ENCODE peak calls at places on chromosome 17, in four cellular contexts. One of them, this sample, is unnamed.

GRCh38 chr17:57480438-57481196 is 224.3 kb downstream of the MSI2 start:
- DNase-seq in neural progenitor cell: no peak
- DNase-seq in body of pancreas: no peak
- DNase-seq in cardiac muscle cell: peak
- DNase-seq in this sample: no peak

GRCh38 chr17:73733527-73733926 is 89.3 kb upstream of the SDK2 start:
- DNase-seq in cardiac muscle cell: no peak
- DNase-seq in body of pancreas: no peak
- DNase-seq in neural progenitor cell: no peak
- DNase-seq in this sample: no peak

GRCh38 chr17:4433515-4434031 is at the start of gene SPNS3:
- DNase-seq in neural progenitor cell: no peak
- DNase-seq in body of pancreas: no peak
- DNase-seq in cardiac muscle cell: no peak
- DNase-seq in this sample: no peak

GRCh38 chr17:8803531-8804416 is 4.6 kb upstream of the MFSD6L start:
- DNase-seq in body of pancreas: no peak
- DNase-seq in neural progenitor cell: no peak
- DNase-seq in cardiac muscle cell: no peak
- DNase-seq in this sample: no peak

GRCh38 chr17:42865638-42866094 is 14.7 kb downstream of the AOC3 start:
- DNase-seq in neural progenitor cell: no peak
- DNase-seq in body of pancreas: no peak
- DNase-seq in cardiac muscle cell: no peak
- DNase-seq in this sample: no peak

GRCh38 chr17:67067571-67068517 is 23.5 kb downstream of the CACNG1 start:
- DNase-seq in neural progenitor cell: no peak
- DNase-seq in cardiac muscle cell: no peak
- DNase-seq in body of pancreas: no peak
- DNase-seq in this sample: no peak

GRCh38 chr17:31830971-31831755 is 27.9 kb downstream of the COPRS start:
- DNase-seq in cardiac muscle cell: peak
- DNase-seq in neural progenitor cell: no peak
- DNase-seq in body of pancreas: no peak
- DNase-seq in this sample: no peak

GRCh38 chr17:56112086-56112485 is 41.2 kb upstream of the ANKFN1 start:
- DNase-seq in neural progenitor cell: no peak
- DNase-seq in cardiac muscle cell: no peak
- DNase-seq in body of pancreas: no peak
- DNase-seq in this sample: no peak

GRCh38 chr17:78343099-78343432 is 16.8 kb downstream of the SOCS3 start:
- DNase-seq in cardiac muscle cell: peak
- DNase-seq in neural progenitor cell: no peak
- DNase-seq in body of pancreas: peak
- DNase-seq in this sample: no peak

GRCh38 chr17:45029758-45030423 is 21.5 kb downstream of the DCAKD start:
- DNase-seq in cardiac muscle cell: no peak
- DNase-seq in neural progenitor cell: no peak
- DNase-seq in body of pancreas: no peak
- DNase-seq in this sample: no peak

GRCh38 chr17:61405686-61406542 is 6.3 kb downstream of the TBX2 start:
- DNase-seq in body of pancreas: peak
- DNase-seq in cardiac muscle cell: no peak
- DNase-seq in neural progenitor cell: no peak
- DNase-seq in this sample: no peak

GRCh38 chr17:12648498-12648897 is 17.2 kb upstream of the MYOCD start:
- DNase-seq in neural progenitor cell: no peak
- DNase-seq in cardiac muscle cell: no peak
- DNase-seq in body of pancreas: no peak
- DNase-seq in this sample: no peak

GRCh38 chr17:18004345-18004744 is 31.7 kb downstream of the DRC3 start:
- DNase-seq in body of pancreas: no peak
- DNase-seq in cardiac muscle cell: no peak
- DNase-seq in neural progenitor cell: no peak
- DNase-seq in this sample: no peak

GRCh38 chr17:72370819-72371218 is 250.0 kb downstream of the SOX9 start:
- DNase-seq in body of pancreas: no peak
- DNase-seq in neural progenitor cell: no peak
- DNase-seq in cardiac muscle cell: peak
- DNase-seq in this sample: peak

GRCh38 chr17:4972322-4972721 is 4.7 kb upstream of the SPAG7 start:
- DNase-seq in cardiac muscle cell: no peak
- DNase-seq in neural progenitor cell: no peak
- DNase-seq in body of pancreas: no peak
- DNase-seq in this sample: no peak

GRCh38 chr17:80511222-80512180 is 33.1 kb upstream of the RPTOR start:
- DNase-seq in neural progenitor cell: peak
- DNase-seq in cardiac muscle cell: no peak
- DNase-seq in body of pancreas: no peak
- DNase-seq in this sample: no peak

GRCh38 chr17:69437475-69437874 is 23.0 kb downstream of the MAP2K6 start:
- DNase-seq in body of pancreas: no peak
- DNase-seq in cardiac muscle cell: no peak
- DNase-seq in neural progenitor cell: no peak
- DNase-seq in this sample: no peak

GRCh38 chr17:28643979-28644781 is 778 bp downstream of the BLTP2 start:
- DNase-seq in neural progenitor cell: peak
- DNase-seq in body of pancreas: peak
- DNase-seq in cardiac muscle cell: peak
- DNase-seq in this sample: no peak

GRCh38 chr17:28646039-28646754 is 1.2 kb upstream of the BLTP2 start:
- DNase-seq in body of pancreas: peak
- DNase-seq in neural progenitor cell: no peak
- DNase-seq in cardiac muscle cell: no peak
- DNase-seq in this sample: no peak

GRCh38 chr17:28644782-28645575 is at the start of gene BLTP2:
- DNase-seq in neural progenitor cell: peak
- DNase-seq in cardiac muscle cell: peak
- DNase-seq in body of pancreas: peak
- DNase-seq in this sample: peak

GRCh38 chr17:28645576-28645939 is 600 bp upstream of the BLTP2 start:
- DNase-seq in neural progenitor cell: no peak
- DNase-seq in cardiac muscle cell: no peak
- DNase-seq in body of pancreas: no peak
- DNase-seq in this sample: no peak

GRCh38 chr17:28641579-28641978 is 3.4 kb downstream of the BLTP2 start:
- DNase-seq in cardiac muscle cell: no peak
- DNase-seq in neural progenitor cell: no peak
- DNase-seq in body of pancreas: no peak
- DNase-seq in this sample: no peak
- H3K4me3 ChIP-seq in cardiac muscle cell: no peak
- H3K4me3 ChIP-seq in neural progenitor cell: no peak
- H3K4me3 ChIP-seq in body of pancreas: no peak
- H3K4me3 ChIP-seq in this sample: no peak

DNA sequence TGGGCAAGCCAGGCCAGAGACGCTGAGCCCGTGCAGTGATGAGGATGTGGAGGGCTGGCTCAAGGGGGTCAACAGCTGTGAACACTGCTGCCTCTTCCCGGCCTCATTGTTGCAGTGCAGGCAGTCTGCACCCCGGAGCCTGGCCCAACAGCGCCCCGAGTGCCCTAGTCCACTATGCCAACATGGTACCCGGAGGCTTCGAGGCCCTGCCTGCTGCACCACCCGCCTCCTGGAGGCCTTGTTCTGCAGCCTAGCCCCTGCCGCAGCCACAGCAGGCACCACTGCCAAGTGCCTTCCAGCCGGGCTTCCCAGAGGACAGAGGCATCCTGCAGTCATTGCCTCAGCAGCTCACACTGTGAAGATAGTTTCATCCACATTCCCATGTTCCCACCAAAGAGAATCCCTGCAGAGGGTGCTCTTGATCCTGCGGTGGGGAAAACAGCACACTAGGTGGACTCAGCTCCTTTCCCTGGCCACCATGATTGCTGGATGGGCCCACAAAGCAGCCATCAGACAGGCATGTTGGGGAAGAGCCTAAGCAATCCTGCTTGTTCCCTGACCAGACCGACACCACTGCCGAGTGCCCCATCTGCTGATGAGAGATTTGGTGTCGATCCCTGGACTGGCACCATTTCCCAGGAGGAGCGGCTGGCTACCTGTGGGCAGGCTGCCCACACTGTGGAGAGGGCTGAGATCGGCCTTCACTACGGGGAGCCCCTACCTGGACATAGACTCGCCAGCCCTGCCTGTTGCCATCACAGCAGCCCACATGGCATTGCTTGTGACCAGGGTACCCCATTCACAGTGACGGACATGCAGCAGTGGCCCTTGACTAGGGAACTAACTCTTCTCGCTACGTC is 44.9 kb downstream of the USP22 start:
- DNase-seq in neural progenitor cell: no peak
- DNase-seq in body of pancreas: peak
- DNase-seq in cardiac muscle cell: no peak
- DNase-seq in this sample: no peak
- TF ChIP-seq CTCF in neural progenitor cell: no peak
- TF ChIP-seq CTCF in body of pancreas: no peak
- TF ChIP-seq CTCF in cardiac muscle cell: no peak
- TF ChIP-seq CTCF in this sample: no peak

GRCh38 chr17:64685705-64686104 is 23.6 kb upstream of the SMURF2 start:
- DNase-seq in body of pancreas: no peak
- DNase-seq in cardiac muscle cell: no peak
- DNase-seq in neural progenitor cell: no peak
- DNase-seq in this sample: no peak

GRCh38 chr17:64676763-64677162 is 14.7 kb upstream of the SMURF2 start:
- DNase-seq in neural progenitor cell: no peak
- DNase-seq in body of pancreas: no peak
- DNase-seq in cardiac muscle cell: no peak
- DNase-seq in this sample: no peak

GRCh38 chr17:64683791-64684190 is 21.7 kb upstream of the SMURF2 start:
- DNase-seq in body of pancreas: no peak
- DNase-seq in cardiac muscle cell: no peak
- DNase-seq in neural progenitor cell: no peak
- DNase-seq in this sample: no peak

GRCh38 chr17:64682261-64683181 is 20.4 kb upstream of the SMURF2 start:
- DNase-seq in cardiac muscle cell: no peak
- DNase-seq in neural progenitor cell: no peak
- DNase-seq in body of pancreas: no peak
- DNase-seq in this sample: peak

GRCh38 chr17:64679710-64680216 is 17.7 kb upstream of the SMURF2 start:
- DNase-seq in neural progenitor cell: no peak
- DNase-seq in body of pancreas: no peak
- DNase-seq in cardiac muscle cell: peak
- DNase-seq in this sample: peak
- H3K27ac ChIP-seq in neural progenitor cell: no peak
- H3K27ac ChIP-seq in body of pancreas: no peak
- H3K27ac ChIP-seq in cardiac muscle cell: no peak
- H3K27ac ChIP-seq in this sample: peak

GRCh38 chr17:82024859-82025258 is 1.8 kb downstream of the LRRC45 start:
- DNase-seq in body of pancreas: no peak
- DNase-seq in neural progenitor cell: no peak
- DNase-seq in cardiac muscle cell: no peak
- DNase-seq in this sample: no peak
- H3K4me3 ChIP-seq in body of pancreas: no peak
- H3K4me3 ChIP-seq in neural progenitor cell: no peak
- H3K4me3 ChIP-seq in cardiac muscle cell: no peak
- H3K4me3 ChIP-seq in this sample: no peak

GRCh38 chr17:14297161-14297851 is 3.6 kb upstream of the HS3ST3B1 start:
- DNase-seq in body of pancreas: peak
- DNase-seq in neural progenitor cell: peak
- DNase-seq in cardiac muscle cell: peak
- DNase-seq in this sample: no peak
- TF ChIP-seq CTCF in body of pancreas: peak
- TF ChIP-seq CTCF in neural progenitor cell: peak
- TF ChIP-seq CTCF in cardiac muscle cell: peak
- TF ChIP-seq CTCF in this sample: peak

GRCh38 chr17:50203589-50204345 is 2.3 kb upstream of the COL1A1 start:
- DNase-seq in neural progenitor cell: no peak
- DNase-seq in body of pancreas: no peak
- DNase-seq in cardiac muscle cell: peak
- DNase-seq in this sample: peak
- H3K27ac ChIP-seq in neural progenitor cell: no peak
- H3K27ac ChIP-seq in body of pancreas: no peak
- H3K27ac ChIP-seq in cardiac muscle cell: no peak
- H3K27ac ChIP-seq in this sample: peak

GRCh38 chr17:50272246-50272645 is 2.0 kb upstream of the TMEM92 start:
- DNase-seq in cardiac muscle cell: no peak
- DNase-seq in neural progenitor cell: no peak
- DNase-seq in body of pancreas: no peak
- DNase-seq in this sample: no peak
- H3K4me3 ChIP-seq in cardiac muscle cell: no peak
- H3K4me3 ChIP-seq in neural progenitor cell: no peak
- H3K4me3 ChIP-seq in body of pancreas: no peak
- H3K4me3 ChIP-seq in this sample: peak